ENCODE peak calls at places on chromosomes 16 and 17, in four cellular contexts. O, H, K and J are unnamed samples.

GRCh38 chr17:45260204-45260783 is 1.6 kb downstream of the SPATA32 start:
- DNase-seq in O (no peak), H (peak; percentile 65), K (no peak), J (no peak)

GRCh38 chr17:69945698-69946185 is 129.3 kb upstream of the KCNJ16 start:
- DNase-seq in O (no peak), H (no peak), K (no peak), J (no peak)

GRCh38 chr17:28180449-28180848 is 138.0 kb downstream of the NLK start:
- DNase-seq in O (no peak), H (no peak), K (no peak), J (no peak)

GRCh38 chr16:86604436-86605220 is 26.3 kb downstream of the FOXL1 start:
- DNase-seq in O (no peak), H (no peak), K (no peak), J (no peak)

GRCh38 chr16:13463619-13464018 is 456.3 kb upstream of the ERCC4 start:
- DNase-seq in O (no peak), H (no peak), K (no peak), J (no peak)

GRCh38 chr17:29115906-29116651 is 64.1 kb downstream of the MYO18A start:
- DNase-seq in O (peak; percentile 90), H (no peak), K (no peak), J (no peak)

GRCh38 chr17:6862822-6863221 is 31.3 kb upstream of the TEKT1 start:
- DNase-seq in O (no peak), H (no peak), K (no peak), J (no peak)

GRCh38 chr16:73171901-73172619 is 124.1 kb upstream of the ZFHX3 start:
- DNase-seq in O (peak; percentile 41), H (no peak), K (no peak), J (no peak)

GRCh38 chr16:54370653-54371052 is 84.1 kb upstream of the IRX3 start:
- DNase-seq in O (peak; percentile 39), H (peak; percentile 25), K (no peak), J (no peak)

GRCh38 chr17:57080708-57081107 is 4.3 kb upstream of the AKAP1 start:
- DNase-seq in O (no peak), H (no peak), K (no peak), J (no peak)

GRCh38 chr16:4140652-4141051 is 24.4 kb upstream of the ADCY9 start:
- DNase-seq in O (no peak), H (no peak), K (peak; percentile 27), J (peak; percentile 59)

GRCh38 chr16:11254913-11255736 is 879 bp downstream of the SOCS1 start:
- DNase-seq in O (no peak), H (peak; percentile 33), K (no peak), J (no peak)

GRCh38 chr17:72561680-72562079 is 440.9 kb downstream of the SOX9 start:
- DNase-seq in O (no peak), H (no peak), K (no peak), J (no peak)

GRCh38 chr16:728131-728889 is 1.4 kb downstream of the HAGHL start:
- DNase-seq in O (peak; percentile 87), H (peak; percentile 65), K (peak; percentile 63), J (peak; percentile 41)

GRCh38 chr16:71771571-71771970 is 37.1 kb downstream of the AP1G1 start:
- DNase-seq in O (no peak), H (no peak), K (no peak), J (no peak)

GRCh38 chr16:75053791-75054555 is 55.1 kb downstream of the ZNRF1 start:
- DNase-seq in O (no peak), H (peak; percentile 70), K (no peak), J (no peak)

GRCh38 chr17:60695960-60696359 is 18.3 kb downstream of the BCAS3 start:
- DNase-seq in O (no peak), H (no peak), K (no peak), J (no peak)

GRCh38 chr16:1367486-1368174 is 15.9 kb downstream of the GNPTG start:
- DNase-seq in O (no peak), H (no peak), K (no peak), J (no peak)

GRCh38 chr17:49086649-49087048 is 45.9 kb upstream of the B4GALNT2 start:
- DNase-seq in O (no peak), H (no peak), K (no peak), J (no peak)

GRCh38 chr16:35564889-35565288 is 2105.5 kb downstream of the TP53TG3F start:
- DNase-seq in O (no peak), H (no peak), K (no peak), J (no peak)
- H3K27ac ChIP-seq in O (no peak overlapping the region), H (no peak overlapping the region), K (no peak overlapping the region), J (peak overlapping the region; percentile 44)

GRCh38 chr17:75271955-75272847 is 1.2 kb upstream of the MIF4GD start:
- DNase-seq in O (peak; percentile 52), H (peak; percentile 71), K (no peak), J (no peak)
- H3K27ac ChIP-seq in O (no peak overlapping the region), H (peak overlapping the region; percentile 97), K (no peak overlapping the region), J (no peak overlapping the region)

DNA sequence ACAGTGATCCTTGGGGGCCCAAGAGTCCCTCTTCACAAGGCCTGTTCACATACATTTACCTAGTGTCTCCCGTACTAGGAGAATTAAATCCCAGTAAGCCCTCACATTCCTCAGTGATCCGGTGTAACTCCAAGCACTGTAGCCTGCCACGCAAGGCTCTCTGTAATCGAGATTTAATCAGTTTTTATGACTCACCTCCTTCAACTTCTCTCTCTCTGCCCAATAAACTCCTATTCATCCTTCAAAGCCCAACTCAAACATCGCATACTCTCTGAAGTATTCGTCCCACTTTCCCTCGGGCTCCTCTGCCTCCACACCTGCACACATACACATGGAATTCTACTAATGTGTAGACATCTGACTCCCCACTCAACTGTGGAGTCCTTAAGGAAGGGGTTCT is 141.8 kb downstream of the CMIP start:
- DNase-seq in O (no peak), H (no peak), K (no peak), J (no peak)
- H3K27ac ChIP-seq in O (no peak overlapping the region), H (no peak overlapping the region), K (no peak overlapping the region), J (peak overlapping the region; percentile 44)

DNA sequence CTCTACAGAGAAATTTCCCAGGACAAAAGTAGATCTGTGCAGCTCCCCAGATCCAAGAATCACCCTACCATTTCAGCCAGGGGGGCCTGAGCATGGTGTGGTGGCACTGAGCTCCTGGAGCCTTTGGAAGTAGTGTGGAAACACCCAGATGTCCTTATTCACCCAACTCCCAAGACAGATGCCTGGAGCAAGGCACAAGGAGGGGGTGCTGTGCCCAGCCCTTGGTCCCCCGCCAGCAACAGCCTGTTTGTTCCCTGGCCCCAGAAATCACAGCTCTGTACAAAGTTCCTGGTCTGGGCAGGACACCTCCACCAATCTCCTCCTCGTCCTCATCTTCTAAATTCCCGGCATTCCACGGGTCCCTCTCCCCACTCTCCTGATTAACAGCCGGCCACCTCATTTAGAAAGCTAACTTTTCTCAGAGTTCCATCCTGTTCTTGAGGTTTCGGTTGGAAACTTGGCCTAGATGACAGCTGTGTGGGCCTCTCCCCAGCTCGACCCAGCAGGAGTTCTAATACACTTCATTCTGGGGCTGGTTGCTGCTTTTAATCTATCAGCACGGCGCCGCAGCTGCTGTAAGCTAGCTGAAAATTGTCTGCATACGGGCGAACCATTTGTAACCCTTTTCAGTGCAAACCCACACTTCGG is 191.1 kb downstream of the C16orf78 start:
- DNase-seq in O (no peak), H (no peak), K (no peak), J (no peak)
- H3K27ac ChIP-seq in O (no peak overlapping the region), H (no peak overlapping the region), K (no peak overlapping the region), J (no peak overlapping the region)

GRCh38 chr16:16022683-16023064 is 73.3 kb downstream of the ABCC1 start:
- DNase-seq in O (no peak), H (no peak), K (no peak), J (no peak)
- H3K27ac ChIP-seq in O (no peak overlapping the region), H (peak overlapping the region; percentile 79), K (peak overlapping the region; percentile 75), J (peak overlapping the region; percentile 26)

GRCh38 chr17:81833160-81833920 is at the start of gene MCRIP1:
- DNase-seq in O (peak; percentile 98), H (peak; percentile 96), K (peak; percentile 85), J (peak; percentile 46)

GRCh38 chr17:81831563-81831956 is 1.5 kb downstream of the MCRIP1 start:
- DNase-seq in O (no peak), H (no peak), K (no peak), J (no peak)

GRCh38 chr17:81831957-81832607 is 1.0 kb downstream of the MCRIP1 start:
- DNase-seq in O (no peak), H (no peak), K (peak; percentile 10), J (no peak)

GRCh38 chr17:81833921-81834830 is 674 bp downstream of the PPP1R27 start:
- DNase-seq in O (no peak), H (no peak), K (no peak), J (no peak)

DNA sequence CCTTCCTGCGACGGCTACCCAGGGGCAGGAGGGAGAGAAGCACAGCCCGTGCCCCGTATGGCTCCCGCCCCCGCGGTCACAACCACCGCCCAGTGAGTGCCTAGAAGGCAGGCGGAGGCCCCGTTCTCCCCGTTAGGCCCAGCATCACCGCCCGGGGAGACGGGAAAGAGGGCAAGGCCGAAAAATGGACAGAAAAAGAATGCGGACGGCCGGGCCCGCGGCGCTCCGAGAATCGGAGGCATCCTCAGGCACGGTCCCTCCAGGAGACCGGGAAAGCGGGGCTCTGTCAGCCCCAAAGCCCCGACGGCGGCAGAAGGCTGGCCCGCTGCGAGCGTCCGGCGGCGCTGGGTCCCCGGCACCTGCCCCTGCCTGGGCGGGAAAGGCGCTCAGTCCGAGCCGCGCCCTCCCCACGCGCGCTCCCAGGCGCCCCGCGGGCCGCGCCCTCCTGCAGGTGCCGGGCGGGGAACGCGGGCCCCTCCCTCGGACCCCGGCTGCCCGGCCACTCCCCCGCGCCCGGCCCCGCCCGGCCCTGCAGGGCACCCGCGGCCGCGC is 407 bp downstream of the MCRIP1 start:
- DNase-seq in O (no peak), H (peak; percentile 30), K (no peak), J (no peak)
- H3K27ac ChIP-seq in O (no peak overlapping the region), H (peak overlapping the region; percentile 94), K (peak overlapping the region; percentile 66), J (peak overlapping the region; percentile 83)

GRCh38 chr17:59366773-59367656 is 35.6 kb downstream of the YPEL2 start:
- DNase-seq in O (no peak), H (no peak), K (peak; percentile 60), J (no peak)

GRCh38 chr17:59370580-59371299 is 39.3 kb downstream of the YPEL2 start:
- DNase-seq in O (no peak), H (no peak), K (no peak), J (no peak)

GRCh38 chr17:59368218-59368857 is 36.9 kb downstream of the YPEL2 start:
- DNase-seq in O (no peak), H (no peak), K (no peak), J (no peak)

GRCh38 chr17:59367657-59368045 is 36.2 kb downstream of the YPEL2 start:
- DNase-seq in O (no peak), H (no peak), K (no peak), J (no peak)

DNA sequence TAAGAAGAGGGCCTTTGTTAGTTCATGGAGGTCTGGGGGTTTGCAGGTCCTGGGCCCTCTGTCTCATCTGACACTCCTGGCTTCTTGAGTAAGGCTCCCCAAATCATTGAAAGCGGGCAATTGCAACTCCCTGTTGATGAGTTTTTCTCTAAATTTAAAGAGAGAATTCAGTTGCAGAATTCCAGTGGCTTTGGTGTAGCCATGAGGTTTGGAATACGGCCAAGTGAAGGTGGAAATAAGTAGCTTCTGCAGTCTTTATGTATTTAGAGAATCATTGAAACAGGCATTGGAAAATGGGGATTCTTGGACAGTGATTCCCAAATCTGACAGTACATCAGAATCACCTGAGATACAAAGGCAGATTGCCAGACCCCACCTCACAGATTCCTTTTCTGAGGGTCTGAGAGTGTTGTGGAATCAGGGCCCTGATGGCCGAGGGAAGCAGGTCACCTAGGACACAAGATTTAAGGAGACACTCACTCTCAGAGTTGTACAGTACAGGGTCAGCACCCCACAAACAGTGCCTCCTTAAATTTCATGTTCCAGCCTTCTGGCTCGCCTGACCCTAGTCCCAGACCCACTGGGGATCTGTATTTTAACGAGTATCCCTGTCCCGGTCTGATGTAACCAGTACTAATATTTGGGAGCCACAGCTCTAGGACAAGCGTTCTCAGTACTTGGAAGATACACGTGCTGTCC is 37.7 kb downstream of the YPEL2 start:
- DNase-seq in O (no peak), H (no peak), K (no peak), J (no peak)
- H3K27ac ChIP-seq in O (no peak overlapping the region), H (peak overlapping the region; percentile 97), K (no peak overlapping the region), J (no peak overlapping the region)